ENCODE peak calls at places on chromosomes 13 and 19, in five cellular contexts. K is upper lobe of right lung, Q is iPS DF 6.9, Y is heart right ventricle, P is lung. L is an unnamed sample. For H3K36me3 and H3K4me1, the result is how much of the 10 kb centered on the place peaks cover.

GRCh38 chr19:44754743-44755066 is 6.2 kb downstream of the BCL3 start:
- DNase-seq in K (no peak), Q (no peak), Y (no peak), P (no peak), L (no peak)

GRCh38 chr19:45404557-45405434 is at the start of gene PPP1R13L:
- DNase-seq in K (peak), Q (no peak), Y (peak), P (peak), L (peak)

GRCh38 chr19:41367848-41368301 is 3.9 kb upstream of the B9D2 start:
- DNase-seq in K (no peak), Q (no peak), Y (no peak), P (no peak), L (no peak)

GRCh38 chr13:38767506-38768265 is 80.8 kb downstream of the FREM2 start:
- DNase-seq in K (no peak), Q (no peak), Y (peak), P (no peak), L (no peak)

GRCh38 chr19:30780032-30780431 is 407.8 kb downstream of the ZNF536 start:
- DNase-seq in K (no peak), Q (no peak), Y (no peak), P (no peak), L (no peak)

GRCh38 chr13:100470841-100471505 is 117.6 kb downstream of the GGACT start:
- DNase-seq in K (no peak), Q (no peak), Y (no peak), P (no peak), L (no peak)

GRCh38 chr13:96768524-96768923 is 225.8 kb downstream of the OXGR1 start:
- DNase-seq in K (no peak), Q (no peak), Y (no peak), P (no peak), L (no peak)

GRCh38 chr19:38076337-38076736 is 147.7 kb downstream of the DPF1 start:
- DNase-seq in K (no peak), Q (no peak), Y (no peak), P (no peak), L (no peak)

GRCh38 chr13:91247768-91248167 is 99.7 kb upstream of the MIR17HG start:
- DNase-seq in K (no peak), Q (no peak), Y (no peak), P (no peak), L (no peak)

GRCh38 chr13:94415484-94415883 is 64.0 kb downstream of the DCT start:
- DNase-seq in K (no peak), Q (no peak), Y (no peak), P (no peak), L (no peak)

GRCh38 chr19:30555075-30555787 is 183.0 kb downstream of the ZNF536 start:
- DNase-seq in K (no peak), Q (no peak), Y (no peak), P (no peak), L (no peak)

GRCh38 chr13:42071667-42072419 is 23.4 kb downstream of the DGKH start:
- DNase-seq in K (no peak), Q (no peak), Y (no peak), P (no peak), L (no peak)

GRCh38 chr19:53865918-53866696 is 1.6 kb upstream of the MYADM start:
- DNase-seq in K (peak), Q (no peak), Y (peak), P (peak), L (peak)

GRCh38 chr19:38551450-38551813 is 66.3 kb downstream of the MAP4K1 start:
- DNase-seq in K (no peak), Q (no peak), Y (no peak), P (no peak), L (no peak)

GRCh38 chr19:41537789-41538188 is 38.2 kb upstream of the CEACAM21 start:
- DNase-seq in K (no peak), Q (no peak), Y (no peak), P (no peak), L (no peak)

GRCh38 chr19:35901055-35901644 is 810 bp upstream of the NFKBID start:
- DNase-seq in K (no peak), Q (no peak), Y (no peak), P (no peak), L (no peak)

GRCh38 chr19:44113784-44114390 is 688 bp downstream of the ZNF225 start:
- DNase-seq in K (no peak), Q (no peak), Y (peak), P (peak), L (no peak)

GRCh38 chr13:67769063-67769986 is 539.2 kb upstream of the PCDH9 start:
- DNase-seq in K (peak), Q (no peak), Y (no peak), P (no peak), L (no peak)

DNA sequence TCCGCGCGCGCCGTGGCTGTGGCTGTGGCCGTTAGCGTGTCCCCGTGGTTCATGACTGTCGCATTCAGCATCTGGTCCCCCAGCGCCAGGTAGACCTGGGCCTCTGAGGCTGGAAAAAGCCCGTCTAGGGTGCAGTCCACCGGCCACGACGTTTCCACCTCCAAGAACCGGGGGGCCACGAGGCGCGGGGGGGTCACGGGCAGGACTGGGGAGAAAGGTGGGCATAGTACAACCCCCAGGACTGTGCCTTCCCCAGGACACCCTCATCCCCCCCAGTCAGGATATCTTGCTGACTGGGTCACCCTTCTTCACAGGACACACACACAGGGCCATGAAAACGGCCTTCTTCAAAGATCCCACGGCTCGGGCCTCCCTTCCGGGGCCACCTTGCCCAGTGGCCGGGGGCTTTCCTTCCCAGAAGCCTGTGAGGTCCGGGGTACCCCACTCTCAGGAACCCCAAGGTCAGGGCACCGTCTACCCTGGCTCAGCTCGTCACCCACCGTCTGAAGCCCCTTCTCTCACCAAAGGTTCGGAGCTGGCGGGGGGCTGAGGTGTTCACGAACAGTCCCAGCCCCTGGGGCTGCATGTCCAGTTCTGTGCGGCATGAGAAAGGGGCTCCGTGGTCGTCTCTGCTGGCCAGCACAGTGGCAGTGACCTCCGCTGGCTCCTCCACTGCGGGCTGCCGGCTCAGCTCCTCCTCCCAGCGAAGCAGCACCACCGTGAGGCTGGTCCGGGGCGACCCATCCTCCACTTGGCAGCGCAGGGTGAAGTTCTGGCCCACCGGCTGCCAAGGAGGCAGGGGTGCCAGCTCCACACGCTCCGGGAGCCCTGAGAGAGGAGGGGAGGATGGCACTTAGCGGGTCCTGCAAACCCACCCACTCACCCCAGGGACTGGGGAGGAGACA is 2.1 kb upstream of the RAVER1 start:
- DNase-seq in K (no peak), Q (no peak), Y (no peak), P (no peak), L (no peak)
- H3K27ac ChIP-seq in K (no peak), Q (no peak), Y (peak), P (no peak), L (peak)

DNA sequence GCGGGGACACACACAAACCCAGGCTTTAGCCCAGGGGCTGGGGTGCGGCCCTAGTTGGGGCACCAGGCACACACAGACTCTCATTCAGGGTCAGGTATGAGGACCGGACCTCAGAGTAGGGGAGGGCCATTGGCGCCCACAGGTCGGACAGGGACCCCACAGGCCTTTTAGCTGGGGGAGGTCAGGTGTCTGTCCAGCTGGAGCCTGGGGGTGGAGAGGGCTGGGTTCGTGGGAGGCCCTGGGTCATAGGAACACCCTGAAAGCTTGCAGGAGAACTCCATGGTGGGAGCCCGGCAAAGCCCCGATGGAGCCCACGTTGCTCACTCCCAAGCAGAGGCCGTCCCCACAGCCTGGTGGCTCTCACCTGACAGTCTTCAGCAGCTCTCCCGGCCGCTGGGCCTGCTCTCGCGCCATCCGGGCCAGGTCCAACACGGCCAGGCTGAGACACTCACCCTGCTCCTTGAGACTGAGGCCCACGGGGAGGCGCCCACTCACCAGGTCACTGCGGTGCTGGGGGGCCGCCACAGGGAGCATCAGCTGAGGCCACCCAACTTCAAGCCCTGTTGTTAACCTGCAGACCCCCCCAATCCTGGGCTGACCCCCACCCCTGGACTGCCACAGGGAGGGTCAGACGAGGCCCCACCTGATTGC is 5.0 kb downstream of the JAK3 start:
- DNase-seq in K (no peak), Q (no peak), Y (no peak), P (no peak), L (no peak)
- H3K36me3 ChIP-seq in K (under half), Q (under half), Y (under half), P (under half), L (under half)

DNA sequence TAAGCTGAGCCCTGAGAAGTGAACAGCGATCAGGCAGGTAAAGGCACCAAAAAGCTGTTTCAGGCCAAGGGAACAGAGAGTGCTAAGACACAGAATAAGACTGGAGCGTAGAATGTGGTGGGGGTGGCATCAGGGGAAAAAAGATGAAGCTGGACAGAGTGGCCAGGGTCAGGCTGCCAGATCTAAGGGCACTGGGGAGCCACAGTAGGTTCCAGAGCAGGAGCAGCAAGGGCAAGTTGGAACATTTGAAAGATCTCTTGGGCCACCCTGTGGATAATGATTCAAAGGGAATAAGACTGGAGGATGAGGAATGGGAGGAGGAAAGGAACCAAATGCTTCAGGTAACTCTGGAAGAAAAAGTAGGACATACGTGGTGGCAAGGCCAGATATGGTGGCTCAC is 6.5 kb upstream of the PLIN3 start:
- DNase-seq in K (no peak), Q (no peak), Y (no peak), P (no peak), L (no peak)
- H3K4me1 ChIP-seq in K (under half), Q (under half), Y (under half), P (under half), L (under half)

GRCh38 chr19:55477905-55478304 is 1.5 kb downstream of the ZNF628 start:
- DNase-seq in K (no peak), Q (no peak), Y (no peak), P (no peak), L (no peak)
- H3K27ac ChIP-seq in K (no peak), Q (no peak), Y (no peak), P (no peak), L (no peak)

DNA sequence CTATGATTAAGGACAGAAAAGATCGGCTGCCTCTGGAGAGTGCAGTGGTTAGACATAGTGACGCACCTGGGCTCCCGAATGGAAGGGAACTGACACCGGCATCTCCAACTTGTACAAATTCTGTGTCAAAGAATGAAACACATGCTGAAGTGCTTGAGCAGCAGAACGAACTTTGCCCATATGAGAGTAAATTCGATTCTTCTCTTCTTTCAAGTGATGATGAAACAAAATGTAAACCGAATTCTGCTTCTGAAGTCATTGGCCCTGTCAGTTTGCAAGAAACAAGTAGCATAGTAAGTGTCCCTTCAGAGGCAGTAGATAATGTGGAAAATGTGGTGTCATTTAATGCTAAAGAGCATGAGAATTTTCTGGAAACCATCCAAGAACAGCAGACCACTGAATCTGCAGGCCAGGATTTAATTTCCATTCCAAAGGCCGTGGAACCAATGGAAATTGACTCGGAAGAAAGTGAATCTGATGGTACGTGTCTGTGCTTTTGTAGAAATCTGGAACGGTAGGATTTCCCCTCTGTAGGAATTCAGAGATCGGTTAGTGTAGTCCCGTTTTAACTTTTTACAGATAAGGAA is 16.9 kb downstream of the ERCC5 start:
- DNase-seq in K (no peak), Q (no peak), Y (no peak), P (no peak), L (no peak)
- H3K36me3 ChIP-seq in K (half or more), Q (under half), Y (under half), P (under half), L (under half)

DNA sequence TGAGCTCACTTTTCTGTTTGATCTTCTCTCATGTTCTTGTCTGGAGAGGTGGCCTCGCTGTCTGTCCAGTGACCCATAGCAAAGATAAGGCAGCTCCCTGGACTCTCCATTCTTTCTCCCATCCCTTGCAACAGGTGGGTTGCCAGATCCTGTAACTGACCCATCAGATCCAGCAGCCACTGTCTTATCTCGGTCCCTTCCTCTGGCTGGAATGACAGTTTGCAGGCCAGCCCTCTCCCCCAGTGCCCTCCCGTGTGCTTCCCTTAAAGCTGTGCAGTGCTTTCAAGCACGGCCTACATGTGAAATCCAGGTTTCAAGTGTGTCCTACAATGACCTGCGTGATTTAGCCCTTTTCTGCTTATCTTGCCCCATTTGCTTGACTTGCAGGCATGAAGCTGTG is 3.7 kb downstream of the GTF3A start:
- DNase-seq in K (no peak), Q (no peak), Y (no peak), P (no peak), L (no peak)
- H3K4me1 ChIP-seq in K (under half), Q (under half), Y (under half), P (under half), L (under half)

GRCh38 chr19:49468199-49468598 is 5.8 kb upstream of the FLT3LG start:
- DNase-seq in K (no peak), Q (no peak), Y (no peak), P (no peak), L (no peak)

GRCh38 chr19:49472936-49473335 is 1.1 kb upstream of the FLT3LG start:
- DNase-seq in K (no peak), Q (no peak), Y (no peak), P (no peak), L (no peak)

GRCh38 chr19:49468746-49469447 is 5.1 kb upstream of the FLT3LG start:
- DNase-seq in K (no peak), Q (peak), Y (peak), P (peak), L (peak)

GRCh38 chr19:49470615-49470978 is 3.4 kb upstream of the FLT3LG start:
- DNase-seq in K (no peak), Q (no peak), Y (no peak), P (no peak), L (no peak)

DNA sequence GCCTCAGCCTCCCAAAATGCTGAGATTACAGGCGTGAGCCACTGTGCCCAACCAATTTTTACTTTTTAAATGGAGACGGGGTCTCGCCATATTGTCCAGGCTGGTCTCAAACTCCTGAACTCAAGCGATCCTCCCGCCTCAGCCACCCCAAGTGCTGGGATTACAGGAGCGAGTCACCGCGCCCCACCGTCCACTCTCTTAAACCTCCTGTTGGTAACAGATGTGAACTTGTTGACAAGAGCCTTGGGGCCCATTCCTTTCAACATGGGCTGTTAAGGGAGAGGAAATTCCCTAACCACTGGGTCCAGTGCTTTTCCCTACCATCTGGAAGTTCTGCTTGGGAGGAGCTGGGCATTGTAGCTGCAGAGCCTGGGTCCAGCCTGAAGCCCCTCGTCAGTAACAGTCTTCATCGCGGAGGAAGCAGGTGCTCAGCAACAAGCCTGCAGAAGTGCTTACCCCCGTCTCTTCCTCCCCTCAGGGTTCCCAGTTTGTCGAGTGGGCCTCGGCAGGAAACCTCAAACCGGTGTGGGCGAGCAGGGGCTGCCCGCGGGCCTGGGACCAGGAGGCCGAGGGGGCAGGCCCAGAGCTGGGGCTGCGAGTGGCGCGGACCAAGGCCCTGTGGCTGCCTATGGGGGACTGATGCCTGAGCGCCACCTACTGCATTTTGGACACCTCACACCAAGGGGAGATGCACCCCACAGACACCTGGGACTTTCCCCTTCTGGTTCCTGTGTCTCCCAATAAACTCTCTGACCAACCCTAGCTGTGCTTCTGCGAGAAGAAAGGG is 4.0 kb upstream of the FLT3LG start:
- DNase-seq in K (no peak), Q (no peak), Y (no peak), P (no peak), L (no peak)
- H3K27ac ChIP-seq in K (no peak), Q (no peak), Y (peak), P (no peak), L (peak)

GRCh38 chr13:99336750-99337149 is 29.6 kb upstream of the GPR183 start:
- DNase-seq in K (no peak), Q (no peak), Y (no peak), P (no peak), L (no peak)
- H3K36me3 ChIP-seq in K (under half), Q (under half), Y (under half), P (under half), L (under half)

L was measured in gastrocnemius medialis.